ENCODE peak calls at places on chromosomes 4 and X, in four cellular contexts. R is GM12878, M is GM12892, F is K562. C is an unnamed sample.

GRCh38 chr4:126028871-126029270 is 714.1 kb downstream of the FAT4 start:
- DNase-seq in R (no peak), M (no peak), F (no peak), C (no peak)

GRCh38 chr4:70722199-70722791 is 531 bp downstream of the RUFY3 start:
- DNase-seq in R (no peak), M (no peak), F (peak), C (no peak)

GRCh38 chrX:24498181-24498580 is 33.1 kb downstream of the PDK3 start:
- DNase-seq in R (no peak), M (no peak), F (no peak), C (no peak)

GRCh38 chrX:153867139-153867538 is 18.8 kb downstream of the L1CAM start:
- DNase-seq in R (no peak), M (peak), F (no peak), C (peak)

GRCh38 chr4:94722748-94723147 is 35.0 kb upstream of the BMPR1B start:
- DNase-seq in R (no peak), M (no peak), F (no peak), C (no peak)

GRCh38 chr4:156970501-156971167 is 965 bp downstream of the PDGFC start:
- DNase-seq in R (no peak), M (no peak), F (no peak), C (no peak)

GRCh38 chr4:158172196-158172557 is 648 bp downstream of the GASK1B start:
- DNase-seq in R (no peak), M (no peak), F (no peak), C (no peak)

GRCh38 chr4:105126311-105127153 is 20.1 kb upstream of the TET2 start:
- DNase-seq in R (no peak), M (no peak), F (no peak), C (no peak)

GRCh38 chrX:81201692-81202412 is at the start of the genes HMGN5 and SH3BGRL:
- DNase-seq in R (peak), M (peak), F (peak), C (no peak)

GRCh38 chrX:115332832-115333231 is 43.3 kb downstream of the LUZP4 start:
- DNase-seq in R (no peak), M (no peak), F (no peak), C (no peak)

GRCh38 chr4:148214529-148215166 is 227.6 kb downstream of the NR3C2 start:
- DNase-seq in R (no peak), M (no peak), F (no peak), C (no peak)

GRCh38 chrX:70998402-70999027 is 67.6 kb upstream of the SLC7A3 start:
- DNase-seq in R (no peak), M (no peak), F (no peak), C (no peak)

GRCh38 chr4:168534535-168534934 is 37.7 kb downstream of the PALLD start:
- DNase-seq in R (no peak), M (no peak), F (no peak), C (no peak)

GRCh38 chr4:168535689-168536088 is 38.8 kb downstream of the PALLD start:
- DNase-seq in R (no peak), M (no peak), F (no peak), C (no peak)

GRCh38 chr4:168537086-168537485 is 40.2 kb downstream of the PALLD start:
- DNase-seq in R (no peak), M (no peak), F (no peak), C (no peak)

GRCh38 chr4:168537556-168537955 is 40.7 kb downstream of the PALLD start:
- DNase-seq in R (no peak), M (no peak), F (no peak), C (no peak)

DNA sequence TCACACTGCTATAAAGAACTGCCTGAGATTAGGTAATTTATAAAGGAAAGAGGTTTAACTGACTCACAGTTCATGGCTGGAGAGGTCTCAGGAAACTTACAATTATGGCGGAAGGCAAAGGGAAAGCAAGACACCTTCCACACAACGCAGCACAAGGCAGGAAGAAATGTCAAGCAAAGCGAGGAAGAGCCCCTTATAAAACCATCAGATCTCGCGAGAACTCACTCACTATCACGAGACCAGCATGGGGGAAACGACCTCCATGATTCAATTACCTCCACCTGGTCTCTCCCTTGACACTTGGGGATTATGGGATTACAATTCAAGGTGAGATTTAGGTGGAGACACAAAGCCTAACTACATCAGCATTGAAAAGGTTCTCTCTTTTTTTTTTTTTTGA is 39.6 kb downstream of the PALLD start:
- DNase-seq in R (no peak), M (no peak), F (peak), C (no peak)
- TF ChIP-seq POLR2A in R (no peak), M (no peak), F (peak), C (no peak)

GRCh38 chr4:77007358-77008230 is 58.0 kb downstream of the SEPTIN11 start:
- DNase-seq in R (no peak), M (no peak), F (no peak), C (no peak)
- TF ChIP-seq TAF1 in R (no peak), M (no peak), F (no peak), C (no peak)

GRCh38 chrX:104141087-104141760 is 15.6 kb downstream of the SLC25A53 start:
- DNase-seq in R (no peak), M (no peak), F (no peak), C (no peak)
- TF ChIP-seq POLR2A in R (no peak), M (no peak), F (no peak), C (no peak)

GRCh38 chr4:88169298-88169697 is 10.9 kb upstream of the ABCG2 start:
- DNase-seq in R (no peak), M (no peak), F (no peak), C (no peak)

GRCh38 chr4:88171206-88171605 is 12.8 kb upstream of the ABCG2 start:
- DNase-seq in R (no peak), M (no peak), F (no peak), C (no peak)

GRCh38 chr4:88162636-88163035 is 4.2 kb upstream of the ABCG2 start:
- DNase-seq in R (no peak), M (no peak), F (no peak), C (no peak)

GRCh38 chr4:88163286-88163685 is 4.8 kb upstream of the ABCG2 start:
- DNase-seq in R (no peak), M (no peak), F (no peak), C (no peak)

DNA sequence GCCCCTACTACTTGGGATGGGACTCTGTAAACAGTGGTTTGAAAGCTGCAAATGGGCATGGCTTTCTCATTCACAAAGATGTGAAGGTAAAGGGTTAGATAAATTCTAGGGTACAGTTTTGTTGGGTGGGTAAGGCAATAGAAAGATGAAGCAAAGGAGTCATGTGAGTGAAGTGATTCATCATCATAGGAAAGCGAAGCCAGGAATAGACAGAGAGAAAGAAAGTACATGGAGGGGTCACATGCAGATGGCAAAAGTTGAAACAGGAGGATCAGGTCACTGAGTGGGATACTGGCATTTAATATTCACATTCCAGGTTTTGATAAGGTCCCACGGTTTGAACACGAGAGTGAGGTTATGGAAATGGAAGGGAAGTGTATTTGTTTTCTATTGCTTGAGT is 8.2 kb upstream of the ABCG2 start:
- DNase-seq in R (no peak), M (no peak), F (no peak), C (no peak)
- TF ChIP-seq TAF1 in R (no peak), M (no peak), F (no peak), C (no peak)

DNA sequence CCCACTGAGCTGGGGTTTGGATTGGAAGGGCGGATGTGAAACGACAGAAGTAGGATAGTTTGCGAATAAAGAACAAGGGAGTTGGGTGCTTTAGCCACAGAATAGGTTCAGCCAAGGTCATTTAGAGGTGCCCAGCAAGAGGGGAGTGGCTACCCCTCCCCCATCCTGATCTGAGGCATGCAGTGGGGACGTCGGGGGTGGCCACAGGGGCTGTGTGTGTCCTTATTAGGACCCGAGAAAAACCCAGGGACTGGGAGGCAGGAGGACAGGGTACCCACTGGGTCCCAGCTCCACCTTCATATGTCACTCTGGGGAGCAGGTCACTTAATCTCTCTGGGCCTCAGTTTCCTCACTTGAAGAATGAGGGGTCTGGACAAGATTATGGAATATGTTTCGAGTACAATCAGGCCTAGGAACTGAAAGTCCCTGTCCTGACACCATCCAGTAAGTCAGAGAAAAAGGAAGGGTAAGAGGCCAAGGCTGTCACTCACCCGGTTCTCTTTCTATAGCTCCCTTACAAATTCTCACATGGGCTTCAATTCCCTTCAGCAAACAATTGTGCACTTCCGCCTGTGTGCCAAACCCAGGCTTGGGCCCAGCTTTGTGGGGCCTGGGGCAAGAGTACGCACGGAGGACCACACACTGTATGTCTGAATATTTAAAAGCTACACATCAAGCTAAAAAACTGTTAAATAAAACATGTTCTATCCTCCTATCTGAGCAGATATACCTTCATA is 4.2 kb upstream of the NYX start:
- DNase-seq in R (no peak), M (no peak), F (no peak), C (no peak)
- TF ChIP-seq POLR2A in R (peak), M (no peak), F (no peak), C (no peak)

DNA sequence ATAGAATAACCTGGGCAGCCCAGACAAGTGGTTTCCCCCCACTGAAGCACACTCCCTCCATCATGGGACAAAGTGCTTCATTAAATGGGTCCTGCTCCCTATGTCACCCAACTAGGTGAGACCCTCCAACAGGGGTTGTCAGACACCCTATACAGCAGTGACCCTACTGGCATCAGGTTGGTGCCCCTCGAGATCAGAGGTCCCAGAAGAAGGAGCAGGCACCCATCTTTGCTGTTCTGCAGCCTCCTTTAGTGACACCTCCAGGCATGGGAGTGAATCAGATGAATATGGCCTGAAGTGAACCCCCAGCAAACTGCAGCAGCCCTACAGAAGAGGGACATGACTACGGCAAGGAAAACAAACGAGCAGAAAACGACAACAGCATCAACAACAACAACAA is 11.1 kb downstream of the NELFA start:
- DNase-seq in R (no peak), M (no peak), F (no peak), C (no peak)
- TF ChIP-seq TAF1 in R (no peak), M (no peak), F (no peak), C (no peak)

GRCh38 chrX:51747671-51748070 is 4.4 kb downstream of the GSPT2 start:
- DNase-seq in R (no peak), M (no peak), F (no peak), C (no peak)

GRCh38 chrX:51742586-51742985 is 656 bp upstream of the GSPT2 start:
- DNase-seq in R (no peak), M (no peak), F (no peak), C (no peak)

DNA sequence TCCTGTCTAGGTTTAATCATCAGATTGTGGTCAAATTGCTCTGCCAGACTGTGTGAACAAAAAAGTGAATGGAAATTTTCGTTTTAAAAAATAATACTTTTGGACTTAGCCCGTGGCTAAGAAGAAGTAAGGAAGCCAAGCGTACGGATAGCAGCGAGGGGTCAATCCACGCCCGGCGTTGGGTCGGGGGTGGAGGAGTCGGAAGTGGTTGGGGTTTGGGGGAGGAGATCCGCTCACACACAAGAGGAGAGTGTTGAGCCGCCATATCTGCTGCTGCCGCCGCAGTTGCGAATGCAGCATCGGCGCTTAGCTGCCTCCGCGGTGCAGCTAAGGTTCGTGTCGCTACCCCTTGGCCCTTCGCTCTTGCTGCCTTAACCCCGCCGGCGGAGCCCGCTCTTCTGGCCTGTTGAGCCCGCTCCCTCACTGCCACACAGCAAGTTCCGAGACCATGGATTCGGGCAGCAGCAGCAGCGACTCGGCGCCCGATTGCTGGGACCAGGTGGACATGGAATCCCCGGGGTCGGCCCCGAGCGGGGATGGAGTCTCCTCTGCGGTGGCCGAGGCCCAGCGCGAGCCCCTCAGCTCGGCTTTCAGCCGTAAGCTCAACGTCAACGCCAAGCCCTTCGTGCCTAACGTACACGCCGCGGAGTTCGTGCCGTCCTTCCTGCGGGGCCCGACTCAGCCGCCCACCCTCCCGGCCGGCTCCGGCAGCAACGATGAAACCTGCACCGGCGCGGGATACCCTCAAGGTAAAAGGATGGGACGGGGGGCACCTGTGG is at the start of gene GSPT2:
- DNase-seq in R (peak), M (peak), F (peak), C (peak)
- TF ChIP-seq POLR2A in R (peak), M (peak), F (peak), C (peak)

DNA sequence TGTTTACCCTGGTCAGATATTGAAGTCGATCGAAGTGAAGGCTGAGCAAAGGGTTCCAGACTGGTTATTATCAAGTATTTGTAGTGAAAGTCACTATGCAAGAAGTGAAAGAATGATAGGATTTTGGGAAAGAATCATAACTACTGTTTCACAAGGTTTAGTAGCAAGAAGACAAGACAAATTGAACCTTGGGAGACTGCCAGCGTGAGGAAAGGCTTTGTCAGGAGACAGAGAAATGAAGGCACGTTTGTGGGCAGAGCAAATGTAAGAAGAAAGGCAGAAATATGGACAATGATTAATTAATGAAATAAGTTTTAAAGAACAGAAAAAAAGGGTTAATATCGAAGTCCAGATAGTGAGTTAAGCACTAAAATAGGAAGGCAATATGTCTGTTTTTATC is 456.8 kb downstream of the TRIML1 start:
- DNase-seq in R (no peak), M (no peak), F (no peak), C (no peak)
- TF ChIP-seq TAF1 in R (no peak), M (no peak), F (no peak), C (no peak)

C was measured in GM12891.